ENCODE peak calls at places on chromosomes 7 and 10, in seven cellular contexts. U, H, K, Y, Q, M and J are unnamed samples.

GRCh38 chr10:105611244-105611798 is 970.2 kb downstream of the SORCS3 start:
- DNase-seq in U (no peak), H (no peak), K (no peak), Y (no peak), Q (no peak), M (no peak), J (no peak)

GRCh38 chr10:105189464-105189800 is 548.3 kb downstream of the SORCS3 start:
- DNase-seq in U (no peak), H (peak; percentile 26), K (no peak), Y (no peak), Q (no peak), M (no peak), J (no peak)

GRCh38 chr10:81179805-81180452 is 642.2 kb downstream of the SH2D4B start:
- DNase-seq in U (no peak), H (peak; percentile 50), K (no peak), Y (peak; percentile 30), Q (no peak), M (peak; percentile 9), J (no peak)

GRCh38 chr10:91190388-91190870 is 30.0 kb upstream of the PCGF5 start:
- DNase-seq in U (no peak), H (no peak), K (no peak), Y (no peak), Q (no peak), M (no peak), J (no peak)

GRCh38 chr10:126243976-126244375 is 144.3 kb downstream of the ADAM12 start:
- DNase-seq in U (no peak), H (no peak), K (no peak), Y (no peak), Q (no peak), M (no peak), J (no peak)

GRCh38 chr10:30602747-30603146 is 26.8 kb downstream of the LYZL2 start:
- DNase-seq in U (no peak), H (no peak), K (no peak), Y (no peak), Q (no peak), M (no peak), J (no peak)

GRCh38 chr10:33428706-33429105 is 94.2 kb upstream of the NRP1 start:
- DNase-seq in U (no peak), H (no peak), K (no peak), Y (no peak), Q (no peak), M (no peak), J (no peak)

GRCh38 chr10:31778627-31779026 is 150.0 kb downstream of the ARHGAP12 start:
- DNase-seq in U (no peak), H (no peak), K (no peak), Y (no peak), Q (no peak), M (no peak), J (no peak)

GRCh38 chr7:94654764-94655561 is 970 bp downstream of the SGCE start:
- DNase-seq in U (no peak), H (peak; percentile 27), K (no peak), Y (no peak), Q (peak; percentile 36), M (peak; percentile 31), J (peak; percentile 25)

GRCh38 chr7:123715198-123715597 is 33.6 kb downstream of the WASL start:
- DNase-seq in U (no peak), H (no peak), K (no peak), Y (no peak), Q (no peak), M (no peak), J (no peak)

GRCh38 chr10:84333864-84334451 is 5.6 kb downstream of the CCSER2 start:
- DNase-seq in U (peak; percentile 54), H (peak; percentile 49), K (peak; percentile 40), Y (no peak), Q (no peak), M (no peak), J (peak; percentile 48)

GRCh38 chr7:107966701-107967100 is 36.3 kb downstream of the LAMB1 start:
- DNase-seq in U (no peak), H (peak; percentile 98), K (no peak), Y (no peak), Q (no peak), M (peak; percentile 20), J (peak; percentile 91)

GRCh38 chr7:50362712-50363282 is 58.3 kb downstream of the IKZF1 start:
- DNase-seq in U (peak; percentile 47), H (no peak), K (no peak), Y (no peak), Q (no peak), M (no peak), J (no peak)

GRCh38 chr7:82624337-82624736 is 180.8 kb upstream of the CACNA2D1 start:
- DNase-seq in U (no peak), H (peak; percentile 27), K (no peak), Y (no peak), Q (no peak), M (no peak), J (no peak)

GRCh38 chr7:112546723-112547513 is 66.1 kb downstream of the LSMEM1 start:
- DNase-seq in U (no peak), H (no peak), K (no peak), Y (no peak), Q (no peak), M (no peak), J (no peak)

GRCh38 chr7:20798081-20798693 is 11.5 kb upstream of the SP8 start:
- DNase-seq in U (no peak), H (peak; percentile 71), K (no peak), Y (peak; percentile 86), Q (no peak), M (peak; percentile 77), J (no peak)

GRCh38 chr7:46301677-46302076 is 380.6 kb upstream of the IGFBP3 start:
- DNase-seq in U (no peak), H (no peak), K (no peak), Y (no peak), Q (no peak), M (no peak), J (no peak)

GRCh38 chr10:3926675-3927525 is 141.9 kb upstream of the KLF6 start:
- DNase-seq in U (no peak), H (peak; percentile 66), K (no peak), Y (no peak), Q (no peak), M (no peak), J (no peak)

GRCh38 chr10:80444646-80445319 is 9.3 kb upstream of the TSPAN14 start:
- DNase-seq in U (peak; percentile 47), H (peak; percentile 76), K (peak; percentile 56), Y (peak; percentile 56), Q (peak; percentile 54), M (peak; percentile 70), J (peak; percentile 52)

GRCh38 chr7:148882668-148883232 is 1.3 kb downstream of the EZH2 start:
- DNase-seq in U (no peak), H (peak; percentile 9), K (no peak), Y (no peak), Q (no peak), M (no peak), J (peak; percentile 47)

GRCh38 chr10:23088609-23089008 is 6.8 kb upstream of the MSRB2 start:
- DNase-seq in U (no peak), H (peak; percentile 39), K (no peak), Y (no peak), Q (no peak), M (no peak), J (no peak)

GRCh38 chr10:58348571-58349033 is 13.8 kb downstream of the UBE2D1 start:
- DNase-seq in U (no peak), H (no peak), K (no peak), Y (no peak), Q (no peak), M (peak; percentile 9), J (no peak)

GRCh38 chr10:48938281-48938680 is 1.4 kb downstream of the LRRC18 start:
- DNase-seq in U (no peak), H (no peak), K (no peak), Y (no peak), Q (no peak), M (no peak), J (no peak)

GRCh38 chr7:157234271-157234670 is 95.5 kb downstream of the UBE3C start:
- DNase-seq in U (no peak), H (no peak), K (no peak), Y (no peak), Q (no peak), M (no peak), J (no peak)

GRCh38 chr10:66836057-66836456 is 89.8 kb upstream of the LRRTM3 start:
- DNase-seq in U (no peak), H (peak; percentile 83), K (no peak), Y (no peak), Q (no peak), M (no peak), J (no peak)

GRCh38 chr10:50641636-50642035 is 17.9 kb upstream of the SGMS1 start:
- DNase-seq in U (no peak), H (no peak), K (no peak), Y (no peak), Q (no peak), M (no peak), J (no peak)

GRCh38 chr10:10591682-10592412 is 425.8 kb upstream of the CELF2 start:
- DNase-seq in U (no peak), H (no peak), K (no peak), Y (no peak), Q (no peak), M (no peak), J (no peak)

GRCh38 chr10:48511855-48512191 is 93.0 kb downstream of the ARHGAP22 start:
- DNase-seq in U (no peak), H (no peak), K (no peak), Y (no peak), Q (no peak), M (no peak), J (no peak)

GRCh38 chr10:49174926-49175500 is 13.2 kb downstream of the TMEM273 start:
- DNase-seq in U (no peak), H (no peak), K (no peak), Y (no peak), Q (no peak), M (no peak), J (no peak)

GRCh38 chr7:150335101-150335773 is 6.2 kb downstream of the RARRES2 start:
- DNase-seq in U (no peak), H (no peak), K (no peak), Y (peak; percentile 29), Q (no peak), M (no peak), J (no peak)

GRCh38 chr7:30468791-30469190 is 9.8 kb downstream of the NOD1 start:
- DNase-seq in U (no peak), H (no peak), K (no peak), Y (no peak), Q (no peak), M (no peak), J (no peak)

GRCh38 chr10:133129854-133130495 is 30.0 kb upstream of the KNDC1 start:
- DNase-seq in U (no peak), H (no peak), K (no peak), Y (peak; percentile 8), Q (no peak), M (no peak), J (no peak)

GRCh38 chr10:13882112-13882711 is 295.4 kb downstream of the PRPF18 start:
- DNase-seq in U (no peak), H (peak; percentile 100), K (no peak), Y (no peak), Q (no peak), M (peak; percentile 44), J (no peak)

GRCh38 chr7:152870106-152870693 is 110.6 kb downstream of the ACTR3B start:
- DNase-seq in U (no peak), H (no peak), K (no peak), Y (no peak), Q (no peak), M (no peak), J (no peak)

GRCh38 chr10:20858292-20859124 is 38.6 kb downstream of the NEBL start:
- DNase-seq in U (no peak), H (peak; percentile 48), K (no peak), Y (no peak), Q (no peak), M (peak; percentile 5), J (peak; percentile 17)

GRCh38 chr7:91630581-91631370 is 249.7 kb downstream of the MTERF1 start:
- DNase-seq in U (no peak), H (no peak), K (no peak), Y (no peak), Q (no peak), M (no peak), J (no peak)

GRCh38 chr10:99938563-99938962 is 71.2 kb downstream of the DNMBP start:
- DNase-seq in U (no peak), H (peak; percentile 79), K (no peak), Y (no peak), Q (no peak), M (no peak), J (no peak)

GRCh38 chr10:99733366-99733765 is 1.3 kb downstream of the CUTC start:
- DNase-seq in U (no peak), H (no peak), K (no peak), Y (no peak), Q (no peak), M (no peak), J (no peak)